ENCODE peak calls at places on chromosomes 13 and 19, in four cellular contexts. V is brain microvascular endothelial cell, W is fibroblast of lung, M is cardiac muscle cell. X is an unnamed sample.

GRCh38 chr19:35977446-35978222 is 17.4 kb upstream of the SDHAF1 start:
- DNase-seq in V (no peak), M (no peak), W (no peak), X (no peak)

GRCh38 chr19:35479278-35479677 is 11.0 kb downstream of the KRTDAP start:
- DNase-seq in W (no peak), V (no peak), M (no peak), X (no peak)

GRCh38 chr13:30466841-30467252 is 1.1 kb upstream of the HMGB1 start:
- DNase-seq in W (no peak), M (no peak), V (no peak), X (no peak)

GRCh38 chr13:101572456-101572855 is 120.0 kb downstream of the ITGBL1 start:
- DNase-seq in M (no peak), V (peak; percentile 21), W (no peak), X (no peak)

GRCh38 chr13:25887962-25888655 is 163.7 kb downstream of the SHISA2 start:
- DNase-seq in W (no peak), V (no peak), M (no peak), X (no peak)

GRCh38 chr13:52644108-52644507 is 1.9 kb downstream of the HNRNPA1L2 start:
- DNase-seq in V (no peak), M (no peak), W (peak; percentile 8), X (peak; percentile 39)

GRCh38 chr19:31960474-31960873 is 384.9 kb upstream of the ZNF507 start:
- DNase-seq in W (peak; percentile 25), V (no peak), M (no peak), X (no peak)

GRCh38 chr19:35059006-35059798 is 17.7 kb downstream of the HPN start:
- DNase-seq in W (no peak), M (no peak), V (no peak), X (no peak)

GRCh38 chr19:54266133-54266532 is 9.1 kb upstream of the LILRB5 start:
- DNase-seq in W (peak; percentile 62), V (peak; percentile 74), M (peak; percentile 81), X (peak; percentile 53)

GRCh38 chr19:14559916-14560775 is 11.7 kb downstream of the NDUFB7 start:
- DNase-seq in W (no peak), M (no peak), V (no peak), X (no peak)

GRCh38 chr19:47353307-47353712 is 4.2 kb downstream of the DHX34 start:
- DNase-seq in W (no peak), M (no peak), V (no peak), X (no peak)

GRCh38 chr19:40414536-40415535 is 1.7 kb upstream of the PRX start:
- DNase-seq in W (no peak), V (no peak), M (no peak), X (no peak)

DNA sequence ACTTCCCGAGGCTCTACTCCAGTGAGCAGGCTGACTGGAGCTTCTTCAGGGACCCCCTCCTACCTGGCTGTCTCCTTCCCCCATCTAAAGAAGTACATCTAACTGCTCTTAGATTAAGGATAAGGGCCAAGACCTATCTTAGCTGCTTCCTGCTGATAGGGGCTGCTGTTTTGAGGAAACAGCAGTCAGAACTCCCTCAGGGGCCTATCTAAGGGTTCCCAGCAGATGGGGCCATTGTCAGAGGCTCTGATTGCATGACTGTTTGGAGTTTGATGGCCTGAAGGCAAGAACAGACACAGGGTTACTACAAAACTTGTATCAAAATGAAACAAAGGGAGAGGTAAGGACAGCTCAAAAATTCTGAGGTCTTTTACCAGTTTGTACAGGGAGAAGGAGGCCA is 2636.9 kb upstream of the PCDH20 start:
- DNase-seq in M (no peak), V (no peak), W (no peak), X (no peak)
- TF ChIP-seq CTCF in M (no peak), V (no peak), W (no peak), X (no peak)

DNA sequence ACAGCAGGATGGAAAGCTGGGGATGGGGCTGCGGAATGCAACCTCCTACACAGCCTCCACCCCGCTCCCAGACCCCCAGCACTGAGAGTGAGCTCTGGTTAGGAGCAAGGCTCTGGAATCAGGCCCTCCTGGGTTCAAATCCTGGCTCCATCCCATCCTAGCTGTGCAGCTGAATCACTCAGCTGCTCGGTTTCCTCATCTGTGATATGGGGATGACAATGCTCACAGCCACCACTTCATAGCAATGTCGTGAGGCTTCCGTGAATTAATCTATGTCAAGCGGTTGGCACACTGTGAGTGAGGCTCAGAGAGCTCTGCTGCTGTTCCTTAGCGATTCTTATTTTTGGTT is 538 bp downstream of the ACP7 start:
- DNase-seq in V (no peak), M (no peak), W (no peak), X (no peak)
- H3K4me3 ChIP-seq in V (no peak overlapping the region), M (no peak overlapping the region), W (no peak overlapping the region), X (peak overlapping the region; percentile 49)

GRCh38 chr19:42239544-42240220 is 2.7 kb downstream of the GSK3A start:
- DNase-seq in W (no peak), M (no peak), V (no peak), X (no peak)
- H3K36me3 ChIP-seq in W (peaks cover 11% of the 10 kb centered on the region), M (peaks cover 18% of the 10 kb centered on the region), V (peaks cover 30% of the 10 kb centered on the region), X (peaks cover 11% of the 10 kb centered on the region)

GRCh38 chr13:33286143-33286542 is 588 bp upstream of the STARD13 start:
- DNase-seq in M (peak; percentile 48), V (no peak), W (no peak), X (no peak)

GRCh38 chr13:33284916-33285315 is 639 bp downstream of the STARD13 start:
- DNase-seq in M (peak; percentile 39), W (no peak), V (peak; percentile 27), X (peak; percentile 74)

GRCh38 chr13:33287142-33287882 is 1.8 kb upstream of the STARD13 start:
- DNase-seq in V (no peak), W (no peak), M (no peak), X (no peak)

GRCh38 chr13:33284016-33284415 is 1.5 kb downstream of the STARD13 start:
- DNase-seq in M (peak; percentile 48), V (peak; percentile 27), W (no peak), X (no peak)

GRCh38 chr13:33285420-33286124 is at the start of gene STARD13:
- DNase-seq in V (peak; percentile 98), W (peak; percentile 98), M (peak; percentile 98), X (peak; percentile 90)
- TF ChIP-seq CTCF in V (peak; percentile 71), W (peak; percentile 69), M (peak; percentile 51), X (peak; percentile 24)